ENCODE peak calls at places on chromosomes 12 and 14, in ten cellular contexts. N is HCT116, W is fibroblast of lung, G is neuronal stem cell, E is neural progenitor cell, F is AG09309, Z is heart left ventricle, T is dorsolateral prefrontal cortex, I is tibial nerve, P is AG04449. A is an unnamed sample.

GRCh38 chr12:22525426-22525825 is 18.9 kb downstream of the C2CD5 start:
- DNase-seq in N (no peak), P (no peak), E (no peak), W (peak; percentile 58), G (no peak), I (no peak), Z (no peak), T (no peak), F (peak; percentile 24), A (no peak)

GRCh38 chr12:117330441-117331113 is 30.8 kb downstream of the NOS1 start:
- DNase-seq in I (no peak), F (no peak), Z (no peak), W (no peak), E (no peak), G (no peak), N (no peak), P (no peak), T (no peak), A (no peak)

GRCh38 chr12:69269736-69270135 is 30.4 kb downstream of the CPSF6 start:
- DNase-seq in T (no peak), F (no peak), G (no peak), I (no peak), Z (no peak), P (no peak), N (no peak), W (no peak), E (no peak), A (no peak)

GRCh38 chr14:63212209-63212608 is 8.0 kb downstream of the RHOJ start:
- DNase-seq in P (no peak), G (no peak), Z (no peak), N (no peak), W (no peak), T (no peak), I (no peak), E (peak; percentile 20), F (no peak), A (no peak)

GRCh38 chr12:49548822-49549648 is 10.2 kb downstream of the KCNH3 start:
- DNase-seq in F (no peak), W (peak; percentile 20), N (no peak), P (no peak), I (no peak), E (peak; percentile 75), Z (peak; percentile 54), T (peak; percentile 71), G (peak; percentile 41), A (no peak)

GRCh38 chr14:49727171-49727570 is 34.3 kb downstream of the KLHDC1 start:
- DNase-seq in W (no peak), T (no peak), G (no peak), I (no peak), F (no peak), E (no peak), N (no peak), Z (no peak), P (no peak), A (no peak)

GRCh38 chr14:88975926-88976325 is 151.5 kb downstream of the TTC8 start:
- DNase-seq in F (no peak), W (no peak), E (no peak), N (no peak), Z (no peak), P (no peak), T (no peak), G (no peak), I (no peak), A (peak; percentile 58)

GRCh38 chr14:76514599-76514998 is 138.7 kb downstream of the ESRRB start:
- DNase-seq in W (peak; percentile 4), P (no peak), T (no peak), I (no peak), N (peak; percentile 48), G (no peak), E (no peak), F (no peak), Z (no peak), A (peak; percentile 44)

GRCh38 chr12:101596172-101596571 is 1.4 kb downstream of the MYBPC1 start:
- DNase-seq in N (no peak), W (no peak), Z (no peak), I (no peak), G (no peak), E (peak; percentile 4), P (no peak), T (no peak), F (no peak), A (no peak)

GRCh38 chr12:55743131-55743921 is 404 bp downstream of the GDF11 start:
- DNase-seq in T (peak; percentile 52), F (no peak), E (peak; percentile 95), I (no peak), N (no peak), P (no peak), G (peak; percentile 75), Z (peak; percentile 69), W (peak; percentile 74), A (peak; percentile 85)

GRCh38 chr14:20657216-20658211 is 16.0 kb upstream of the OR6S1 start:
- DNase-seq in E (peak; percentile 59), Z (no peak), N (peak; percentile 96), T (no peak), I (no peak), G (no peak), W (no peak), F (no peak), P (no peak), A (peak; percentile 34)

GRCh38 chr14:20655851-20656250 is 14.4 kb upstream of the OR6S1 start:
- DNase-seq in G (no peak), W (no peak), N (no peak), Z (no peak), T (no peak), F (no peak), P (no peak), I (no peak), E (no peak), A (no peak)

GRCh38 chr14:20658246-20658645 is 16.8 kb upstream of the OR6S1 start:
- DNase-seq in W (no peak), P (no peak), E (no peak), I (no peak), N (no peak), G (no peak), Z (no peak), T (no peak), F (no peak), A (no peak)

GRCh38 chr14:20656274-20656673 is 14.8 kb upstream of the OR6S1 start:
- DNase-seq in F (no peak), P (no peak), W (no peak), Z (no peak), N (no peak), T (no peak), G (no peak), I (no peak), E (no peak), A (no peak)

GRCh38 chr14:20652996-20653975 is 11.8 kb upstream of the OR6S1 start:
- DNase-seq in G (peak; percentile 72), Z (no peak), F (no peak), N (peak; percentile 91), E (peak; percentile 85), W (peak; percentile 72), P (no peak), I (no peak), T (no peak), A (peak; percentile 58)
- H3K4me3 ChIP-seq in G (peak overlapping the region; percentile 77), Z (no peak overlapping the region), F (peak overlapping the region; percentile 12), N (peak overlapping the region; percentile 38), E (peak overlapping the region; percentile 64), W (peak overlapping the region; percentile 40), P (peak overlapping the region; percentile 34), I (no peak overlapping the region), T (no peak overlapping the region), A (peak overlapping the region; percentile 14)

DNA sequence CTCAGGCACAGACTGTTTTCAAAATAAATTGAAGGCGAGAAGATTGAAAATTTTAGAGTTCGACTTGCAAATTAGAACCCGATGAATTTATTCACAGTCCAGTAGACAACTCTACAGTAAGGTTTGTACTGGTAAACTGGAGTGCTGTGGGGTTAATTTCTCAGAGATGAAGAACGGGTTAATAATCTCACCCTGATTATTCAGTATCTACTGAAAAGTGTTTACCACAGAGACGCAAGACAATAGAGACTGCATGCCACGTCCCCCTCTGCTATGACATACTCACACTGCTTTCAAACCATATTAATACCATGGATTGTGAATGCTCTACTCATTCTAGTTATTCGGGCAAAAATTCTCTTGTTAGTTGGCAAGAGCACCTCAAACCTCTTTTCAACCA is 36.1 kb downstream of the CFL2 start:
- DNase-seq in T (no peak), G (no peak), E (no peak), F (no peak), Z (no peak), P (no peak), W (no peak), N (no peak), I (no peak), A (no peak)
- H3K4me3 ChIP-seq in T (peak overlapping the region; percentile 18), G (no peak overlapping the region), E (no peak overlapping the region), F (no peak overlapping the region), Z (no peak overlapping the region), P (no peak overlapping the region), W (no peak overlapping the region), N (no peak overlapping the region), I (no peak overlapping the region), A (no peak overlapping the region)

DNA sequence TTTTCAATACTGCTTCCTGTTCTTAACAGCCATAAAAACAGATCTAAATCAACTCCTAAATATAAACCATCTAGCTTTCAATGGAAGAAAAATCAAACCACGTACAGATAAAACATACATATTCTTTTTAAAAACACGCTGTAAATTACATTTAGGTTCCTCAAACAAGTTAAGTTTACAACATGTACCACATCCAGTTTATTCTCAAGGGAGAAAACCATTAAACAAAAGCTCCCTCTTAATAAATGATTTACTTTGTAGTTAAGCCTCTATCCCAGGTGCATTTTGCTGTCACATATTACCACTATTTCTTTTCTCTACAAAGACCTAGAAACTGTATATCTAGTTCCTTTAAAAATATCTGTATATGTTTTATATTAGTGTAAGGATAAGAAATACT is 3.1 kb downstream of the NUMB start:
- DNase-seq in P (no peak), F (no peak), E (no peak), G (no peak), Z (no peak), W (no peak), N (no peak), I (no peak), T (no peak), A (no peak)
- H3K4me3 ChIP-seq in P (no peak overlapping the region), F (no peak overlapping the region), E (no peak overlapping the region), G (no peak overlapping the region), Z (peak overlapping the region; percentile 3), W (peak overlapping the region; percentile 94), N (no peak overlapping the region), I (no peak overlapping the region), T (no peak overlapping the region), A (peak overlapping the region; percentile 1)

GRCh38 chr14:39382463-39382862 is 49.8 kb downstream of the FBXO33 start:
- DNase-seq in W (no peak), E (no peak), T (no peak), N (no peak), G (no peak), F (no peak), I (no peak), P (no peak), Z (no peak), A (no peak)

GRCh38 chr14:39374846-39375245 is 57.4 kb downstream of the FBXO33 start:
- DNase-seq in Z (no peak), T (no peak), I (no peak), W (no peak), F (peak; percentile 53), E (no peak), G (no peak), P (peak; percentile 21), N (no peak), A (no peak)

GRCh38 chr14:39372656-39373055 is 59.6 kb downstream of the FBXO33 start:
- DNase-seq in I (no peak), N (no peak), G (no peak), Z (no peak), T (no peak), E (no peak), F (peak; percentile 27), W (peak; percentile 20), P (peak; percentile 26), A (no peak)

GRCh38 chr14:39381366-39381765 is 50.9 kb downstream of the FBXO33 start:
- DNase-seq in F (no peak), W (no peak), N (no peak), E (no peak), T (no peak), G (no peak), I (no peak), Z (no peak), P (no peak), A (no peak)

GRCh38 chr14:39376671-39377403 is 55.4 kb downstream of the FBXO33 start:
- DNase-seq in E (no peak), I (no peak), N (peak; percentile 8), W (peak; percentile 13), Z (no peak), T (no peak), F (no peak), G (no peak), P (no peak), A (no peak)
- H3K4me3 ChIP-seq in E (no peak overlapping the region), I (no peak overlapping the region), N (no peak overlapping the region), W (no peak overlapping the region), Z (no peak overlapping the region), T (no peak overlapping the region), F (no peak overlapping the region), G (no peak overlapping the region), P (no peak overlapping the region), A (no peak overlapping the region)

A was measured in BE2C.